ENCODE peak calls at places on chromosomes 2 and 18, in ten cellular contexts. One of them, this sample, is unnamed.

GRCh38 chr18:11884396-11885030 is 23.6 kb downstream of the MPPE1 start:
- DNase-seq in GM03348: no peak
- DNase-seq in HCT116: no peak
- DNase-seq in stimulated activated CD4-positive, alpha-beta T cell treated with anti-CD3 and anti-CD28 coated beads, Interleukin-12 subunit alpha, Interleukin-12 subunit beta, amount 100 ng/mL, for 24 hours: no peak
- DNase-seq in NCI-H226: no peak
- DNase-seq in NCI-H2227 treated with DMSO at 0.1 percent for 48 hours: no peak
- DNase-seq in posterior cingulate gyrus: no peak
- DNase-seq in substantia nigra: no peak
- DNase-seq in GM04503: no peak
- DNase-seq in brain microvascular endothelial cell: no peak
- DNase-seq in this sample: no peak

GRCh38 chr2:219186754-219187456 is 8.8 kb downstream of the RETREG2 start:
- DNase-seq in GM03348: no peak
- DNase-seq in HCT116: no peak
- DNase-seq in stimulated activated CD4-positive, alpha-beta T cell treated with anti-CD3 and anti-CD28 coated beads, Interleukin-12 subunit alpha, Interleukin-12 subunit beta, amount 100 ng/mL, for 24 hours: no peak
- DNase-seq in NCI-H226: no peak
- DNase-seq in NCI-H2227 treated with DMSO at 0.1 percent for 48 hours: no peak
- DNase-seq in posterior cingulate gyrus: no peak
- DNase-seq in substantia nigra: no peak
- DNase-seq in GM04503: no peak
- DNase-seq in brain microvascular endothelial cell: no peak
- DNase-seq in this sample: no peak

GRCh38 chr2:150097891-150098595 is 389.4 kb downstream of the RND3 start:
- DNase-seq in GM03348: peak
- DNase-seq in HCT116: no peak
- DNase-seq in stimulated activated CD4-positive, alpha-beta T cell treated with anti-CD3 and anti-CD28 coated beads, Interleukin-12 subunit alpha, Interleukin-12 subunit beta, amount 100 ng/mL, for 24 hours: no peak
- DNase-seq in NCI-H226: peak
- DNase-seq in NCI-H2227 treated with DMSO at 0.1 percent for 48 hours: no peak
- DNase-seq in posterior cingulate gyrus: no peak
- DNase-seq in substantia nigra: no peak
- DNase-seq in GM04503: peak
- DNase-seq in brain microvascular endothelial cell: peak
- DNase-seq in this sample: no peak

GRCh38 chr2:181953773-181954537 is 31.7 kb upstream of the PPP1R1C start:
- DNase-seq in GM03348: peak
- DNase-seq in HCT116: peak
- DNase-seq in stimulated activated CD4-positive, alpha-beta T cell treated with anti-CD3 and anti-CD28 coated beads, Interleukin-12 subunit alpha, Interleukin-12 subunit beta, amount 100 ng/mL, for 24 hours: no peak
- DNase-seq in NCI-H226: peak
- DNase-seq in NCI-H2227 treated with DMSO at 0.1 percent for 48 hours: peak
- DNase-seq in posterior cingulate gyrus: no peak
- DNase-seq in substantia nigra: peak
- DNase-seq in GM04503: no peak
- DNase-seq in brain microvascular endothelial cell: peak
- DNase-seq in this sample: peak

GRCh38 chr2:144403940-144404339 is 116.0 kb downstream of the ZEB2 start:
- DNase-seq in GM03348: no peak
- DNase-seq in HCT116: no peak
- DNase-seq in stimulated activated CD4-positive, alpha-beta T cell treated with anti-CD3 and anti-CD28 coated beads, Interleukin-12 subunit alpha, Interleukin-12 subunit beta, amount 100 ng/mL, for 24 hours: no peak
- DNase-seq in NCI-H226: no peak
- DNase-seq in NCI-H2227 treated with DMSO at 0.1 percent for 48 hours: peak
- DNase-seq in posterior cingulate gyrus: peak
- DNase-seq in substantia nigra: no peak
- DNase-seq in GM04503: no peak
- DNase-seq in brain microvascular endothelial cell: no peak
- DNase-seq in this sample: peak

GRCh38 chr2:241541564-241542277 is 16.8 kb upstream of the BOK start:
- DNase-seq in GM03348: peak
- DNase-seq in HCT116: no peak
- DNase-seq in stimulated activated CD4-positive, alpha-beta T cell treated with anti-CD3 and anti-CD28 coated beads, Interleukin-12 subunit alpha, Interleukin-12 subunit beta, amount 100 ng/mL, for 24 hours: no peak
- DNase-seq in NCI-H226: no peak
- DNase-seq in NCI-H2227 treated with DMSO at 0.1 percent for 48 hours: no peak
- DNase-seq in posterior cingulate gyrus: no peak
- DNase-seq in substantia nigra: no peak
- DNase-seq in GM04503: no peak
- DNase-seq in brain microvascular endothelial cell: no peak
- DNase-seq in this sample: no peak

GRCh38 chr2:46187112-46187618 is 110.0 kb upstream of the EPAS1 start:
- DNase-seq in GM03348: peak
- DNase-seq in HCT116: no peak
- DNase-seq in stimulated activated CD4-positive, alpha-beta T cell treated with anti-CD3 and anti-CD28 coated beads, Interleukin-12 subunit alpha, Interleukin-12 subunit beta, amount 100 ng/mL, for 24 hours: peak
- DNase-seq in NCI-H226: no peak
- DNase-seq in NCI-H2227 treated with DMSO at 0.1 percent for 48 hours: no peak
- DNase-seq in posterior cingulate gyrus: no peak
- DNase-seq in substantia nigra: no peak
- DNase-seq in GM04503: peak
- DNase-seq in brain microvascular endothelial cell: no peak
- DNase-seq in this sample: peak

GRCh38 chr18:11323359-11323819 is 174.0 kb upstream of the PIEZO2 start:
- DNase-seq in GM03348: peak
- DNase-seq in HCT116: no peak
- DNase-seq in stimulated activated CD4-positive, alpha-beta T cell treated with anti-CD3 and anti-CD28 coated beads, Interleukin-12 subunit alpha, Interleukin-12 subunit beta, amount 100 ng/mL, for 24 hours: no peak
- DNase-seq in NCI-H226: peak
- DNase-seq in NCI-H2227 treated with DMSO at 0.1 percent for 48 hours: no peak
- DNase-seq in posterior cingulate gyrus: no peak
- DNase-seq in substantia nigra: no peak
- DNase-seq in GM04503: no peak
- DNase-seq in brain microvascular endothelial cell: peak
- DNase-seq in this sample: no peak

GRCh38 chr18:14092625-14093361 is 39.4 kb downstream of the ZNF519 start:
- DNase-seq in GM03348: no peak
- DNase-seq in HCT116: no peak
- DNase-seq in stimulated activated CD4-positive, alpha-beta T cell treated with anti-CD3 and anti-CD28 coated beads, Interleukin-12 subunit alpha, Interleukin-12 subunit beta, amount 100 ng/mL, for 24 hours: no peak
- DNase-seq in NCI-H226: no peak
- DNase-seq in NCI-H2227 treated with DMSO at 0.1 percent for 48 hours: no peak
- DNase-seq in posterior cingulate gyrus: no peak
- DNase-seq in substantia nigra: no peak
- DNase-seq in GM04503: no peak
- DNase-seq in brain microvascular endothelial cell: no peak
- DNase-seq in this sample: no peak

GRCh38 chr2:18356676-18357075 is 203.8 kb downstream of the RDH14 start:
- DNase-seq in GM03348: peak
- DNase-seq in HCT116: no peak
- DNase-seq in stimulated activated CD4-positive, alpha-beta T cell treated with anti-CD3 and anti-CD28 coated beads, Interleukin-12 subunit alpha, Interleukin-12 subunit beta, amount 100 ng/mL, for 24 hours: no peak
- DNase-seq in NCI-H226: peak
- DNase-seq in NCI-H2227 treated with DMSO at 0.1 percent for 48 hours: no peak
- DNase-seq in posterior cingulate gyrus: no peak
- DNase-seq in substantia nigra: no peak
- DNase-seq in GM04503: no peak
- DNase-seq in brain microvascular endothelial cell: peak
- DNase-seq in this sample: no peak

GRCh38 chr2:71901466-71901865 is 246.2 kb downstream of the CYP26B1 start:
- DNase-seq in GM03348: no peak
- DNase-seq in HCT116: no peak
- DNase-seq in stimulated activated CD4-positive, alpha-beta T cell treated with anti-CD3 and anti-CD28 coated beads, Interleukin-12 subunit alpha, Interleukin-12 subunit beta, amount 100 ng/mL, for 24 hours: no peak
- DNase-seq in NCI-H226: no peak
- DNase-seq in NCI-H2227 treated with DMSO at 0.1 percent for 48 hours: no peak
- DNase-seq in posterior cingulate gyrus: no peak
- DNase-seq in substantia nigra: no peak
- DNase-seq in GM04503: no peak
- DNase-seq in brain microvascular endothelial cell: no peak
- DNase-seq in this sample: no peak

GRCh38 chr2:168816369-168816768 is 13.9 kb downstream of the NOSTRIN start:
- DNase-seq in GM03348: peak
- DNase-seq in HCT116: no peak
- DNase-seq in stimulated activated CD4-positive, alpha-beta T cell treated with anti-CD3 and anti-CD28 coated beads, Interleukin-12 subunit alpha, Interleukin-12 subunit beta, amount 100 ng/mL, for 24 hours: no peak
- DNase-seq in NCI-H226: peak
- DNase-seq in NCI-H2227 treated with DMSO at 0.1 percent for 48 hours: no peak
- DNase-seq in posterior cingulate gyrus: no peak
- DNase-seq in substantia nigra: no peak
- DNase-seq in GM04503: peak
- DNase-seq in brain microvascular endothelial cell: peak
- DNase-seq in this sample: no peak

GRCh38 chr2:197198890-197199289 is 111.7 kb downstream of the ANKRD44 start:
- DNase-seq in GM03348: no peak
- DNase-seq in HCT116: no peak
- DNase-seq in stimulated activated CD4-positive, alpha-beta T cell treated with anti-CD3 and anti-CD28 coated beads, Interleukin-12 subunit alpha, Interleukin-12 subunit beta, amount 100 ng/mL, for 24 hours: peak
- DNase-seq in NCI-H226: peak
- DNase-seq in NCI-H2227 treated with DMSO at 0.1 percent for 48 hours: no peak
- DNase-seq in posterior cingulate gyrus: peak
- DNase-seq in substantia nigra: peak
- DNase-seq in GM04503: no peak
- DNase-seq in brain microvascular endothelial cell: no peak
- DNase-seq in this sample: no peak

GRCh38 chr2:214543386-214543955 is 132.6 kb downstream of the VWC2L start:
- DNase-seq in GM03348: peak
- DNase-seq in HCT116: no peak
- DNase-seq in stimulated activated CD4-positive, alpha-beta T cell treated with anti-CD3 and anti-CD28 coated beads, Interleukin-12 subunit alpha, Interleukin-12 subunit beta, amount 100 ng/mL, for 24 hours: no peak
- DNase-seq in NCI-H226: peak
- DNase-seq in NCI-H2227 treated with DMSO at 0.1 percent for 48 hours: no peak
- DNase-seq in posterior cingulate gyrus: no peak
- DNase-seq in substantia nigra: no peak
- DNase-seq in GM04503: no peak
- DNase-seq in brain microvascular endothelial cell: peak
- DNase-seq in this sample: no peak